ENCODE peak calls at places on chromosomes 13 and 19, in nine cellular contexts. One of them, this sample, is unnamed.

GRCh38 chr13:21348771-21349170 is 110.3 kb downstream of the ZDHHC20 start:
- DNase-seq in ovary: no peak
- DNase-seq in AG04450: no peak
- DNase-seq in psoas muscle: no peak
- DNase-seq in fibroblast of lung: no peak
- DNase-seq in A673: no peak
- DNase-seq in transverse colon: no peak
- DNase-seq in gastrocnemius medialis: no peak
- DNase-seq in CD8-positive, alpha-beta T cell: no peak
- DNase-seq in this sample: no peak

GRCh38 chr19:14916848-14917247 is 24.4 kb upstream of the OR7C2 start:
- DNase-seq in gastrocnemius medialis: no peak
- DNase-seq in fibroblast of lung: no peak
- DNase-seq in AG04450: no peak
- DNase-seq in ovary: no peak
- DNase-seq in A673: no peak
- DNase-seq in psoas muscle: no peak
- DNase-seq in CD8-positive, alpha-beta T cell: no peak
- DNase-seq in transverse colon: no peak
- DNase-seq in this sample: peak; percentile 3

GRCh38 chr19:19540707-19541515 is 2.8 kb downstream of the CILP2 start:
- DNase-seq in A673: peak; percentile 59
- DNase-seq in fibroblast of lung: peak; percentile 24
- DNase-seq in AG04450: no peak
- DNase-seq in CD8-positive, alpha-beta T cell: peak; percentile 76
- DNase-seq in psoas muscle: peak; percentile 48
- DNase-seq in transverse colon: peak; percentile 66
- DNase-seq in gastrocnemius medialis: no peak
- DNase-seq in ovary: peak; percentile 51
- DNase-seq in this sample: peak; percentile 75

GRCh38 chr19:7492142-7493055 is 3.6 kb upstream of the PEX11G start:
- DNase-seq in A673: no peak
- DNase-seq in gastrocnemius medialis: no peak
- DNase-seq in ovary: no peak
- DNase-seq in psoas muscle: no peak
- DNase-seq in CD8-positive, alpha-beta T cell: no peak
- DNase-seq in AG04450: no peak
- DNase-seq in fibroblast of lung: no peak
- DNase-seq in transverse colon: no peak
- DNase-seq in this sample: no peak

GRCh38 chr13:42039457-42039945 is 8.9 kb upstream of the DGKH start:
- DNase-seq in AG04450: no peak
- DNase-seq in CD8-positive, alpha-beta T cell: no peak
- DNase-seq in fibroblast of lung: no peak
- DNase-seq in gastrocnemius medialis: no peak
- DNase-seq in psoas muscle: no peak
- DNase-seq in ovary: peak; percentile 14
- DNase-seq in transverse colon: no peak
- DNase-seq in A673: no peak
- DNase-seq in this sample: peak; percentile 52

GRCh38 chr19:42088471-42089190 is 12.7 kb downstream of the ZNF574 start:
- DNase-seq in psoas muscle: peak; percentile 48
- DNase-seq in A673: no peak
- DNase-seq in ovary: no peak
- DNase-seq in CD8-positive, alpha-beta T cell: no peak
- DNase-seq in fibroblast of lung: peak; percentile 59
- DNase-seq in transverse colon: no peak
- DNase-seq in AG04450: peak; percentile 38
- DNase-seq in gastrocnemius medialis: no peak
- DNase-seq in this sample: no peak

GRCh38 chr13:46606915-46607413 is 54.0 kb downstream of the LRCH1 start:
- DNase-seq in fibroblast of lung: no peak
- DNase-seq in AG04450: no peak
- DNase-seq in transverse colon: no peak
- DNase-seq in A673: no peak
- DNase-seq in gastrocnemius medialis: no peak
- DNase-seq in ovary: no peak
- DNase-seq in CD8-positive, alpha-beta T cell: no peak
- DNase-seq in psoas muscle: no peak
- DNase-seq in this sample: no peak

GRCh38 chr13:25095862-25096453 is at the start of gene PABPC3:
- DNase-seq in A673: no peak
- DNase-seq in transverse colon: no peak
- DNase-seq in fibroblast of lung: peak; percentile 12
- DNase-seq in AG04450: no peak
- DNase-seq in ovary: no peak
- DNase-seq in CD8-positive, alpha-beta T cell: no peak
- DNase-seq in psoas muscle: peak; percentile 45
- DNase-seq in gastrocnemius medialis: no peak
- DNase-seq in this sample: no peak

GRCh38 chr13:43872181-43872580 is 7.4 kb downstream of the CCDC122 start:
- DNase-seq in transverse colon: no peak
- DNase-seq in psoas muscle: no peak
- DNase-seq in AG04450: no peak
- DNase-seq in fibroblast of lung: no peak
- DNase-seq in ovary: no peak
- DNase-seq in gastrocnemius medialis: no peak
- DNase-seq in A673: no peak
- DNase-seq in CD8-positive, alpha-beta T cell: no peak
- DNase-seq in this sample: no peak

GRCh38 chr19:28169168-28169862 is 1043.6 kb downstream of the UQCRFS1 start:
- DNase-seq in ovary: no peak
- DNase-seq in CD8-positive, alpha-beta T cell: no peak
- DNase-seq in AG04450: no peak
- DNase-seq in psoas muscle: no peak
- DNase-seq in gastrocnemius medialis: no peak
- DNase-seq in transverse colon: no peak
- DNase-seq in A673: no peak
- DNase-seq in fibroblast of lung: no peak
- DNase-seq in this sample: no peak

GRCh38 chr13:24178847-24179845 is 18.6 kb downstream of the SPATA13 start:
- DNase-seq in AG04450: no peak
- DNase-seq in CD8-positive, alpha-beta T cell: no peak
- DNase-seq in ovary: no peak
- DNase-seq in fibroblast of lung: no peak
- DNase-seq in gastrocnemius medialis: no peak
- DNase-seq in psoas muscle: no peak
- DNase-seq in A673: no peak
- DNase-seq in transverse colon: no peak
- DNase-seq in this sample: no peak

GRCh38 chr13:33287142-33287882 is 1.8 kb upstream of the STARD13 start:
- DNase-seq in gastrocnemius medialis: no peak
- DNase-seq in ovary: no peak
- DNase-seq in AG04450: no peak
- DNase-seq in transverse colon: no peak
- DNase-seq in CD8-positive, alpha-beta T cell: no peak
- DNase-seq in A673: no peak
- DNase-seq in psoas muscle: no peak
- DNase-seq in fibroblast of lung: no peak
- DNase-seq in this sample: no peak

GRCh38 chr19:11421607-11422098 is 2.5 kb upstream of the RGL3 start:
- DNase-seq in CD8-positive, alpha-beta T cell: peak; percentile 34
- DNase-seq in A673: no peak
- DNase-seq in transverse colon: peak; percentile 63
- DNase-seq in psoas muscle: peak; percentile 70
- DNase-seq in fibroblast of lung: no peak
- DNase-seq in AG04450: no peak
- DNase-seq in gastrocnemius medialis: no peak
- DNase-seq in ovary: no peak
- DNase-seq in this sample: peak; percentile 57

GRCh38 chr13:21736926-21737325 is 66.1 kb downstream of the FGF9 start:
- DNase-seq in A673: no peak
- DNase-seq in psoas muscle: no peak
- DNase-seq in transverse colon: no peak
- DNase-seq in AG04450: no peak
- DNase-seq in fibroblast of lung: no peak
- DNase-seq in gastrocnemius medialis: no peak
- DNase-seq in ovary: no peak
- DNase-seq in CD8-positive, alpha-beta T cell: no peak
- DNase-seq in this sample: no peak

GRCh38 chr19:54517483-54517882 is 14.9 kb downstream of the LAIR2 start:
- DNase-seq in psoas muscle: no peak
- DNase-seq in gastrocnemius medialis: no peak
- DNase-seq in fibroblast of lung: peak; percentile 11
- DNase-seq in AG04450: no peak
- DNase-seq in transverse colon: peak; percentile 37
- DNase-seq in A673: peak; percentile 81
- DNase-seq in CD8-positive, alpha-beta T cell: peak; percentile 47
- DNase-seq in ovary: no peak
- DNase-seq in this sample: peak; percentile 80

GRCh38 chr13:34432234-34432633 is 509.8 kb upstream of the NBEA start:
- DNase-seq in AG04450: no peak
- DNase-seq in ovary: no peak
- DNase-seq in fibroblast of lung: no peak
- DNase-seq in gastrocnemius medialis: no peak
- DNase-seq in transverse colon: no peak
- DNase-seq in A673: no peak
- DNase-seq in CD8-positive, alpha-beta T cell: no peak
- DNase-seq in psoas muscle: no peak
- DNase-seq in this sample: no peak

GRCh38 chr13:91701975-91702374 is 303.6 kb downstream of the GPC5 start:
- DNase-seq in ovary: no peak
- DNase-seq in CD8-positive, alpha-beta T cell: no peak
- DNase-seq in AG04450: no peak
- DNase-seq in transverse colon: no peak
- DNase-seq in A673: no peak
- DNase-seq in psoas muscle: no peak
- DNase-seq in gastrocnemius medialis: no peak
- DNase-seq in fibroblast of lung: no peak
- DNase-seq in this sample: no peak

GRCh38 chr13:48068952-48069351 is 26.0 kb downstream of the MED4 start:
- DNase-seq in gastrocnemius medialis: no peak
- DNase-seq in transverse colon: no peak
- DNase-seq in psoas muscle: no peak
- DNase-seq in AG04450: no peak
- DNase-seq in A673: no peak
- DNase-seq in CD8-positive, alpha-beta T cell: no peak
- DNase-seq in fibroblast of lung: peak; percentile 5
- DNase-seq in ovary: no peak
- DNase-seq in this sample: no peak

GRCh38 chr13:102240110-102240509 is 161.7 kb downstream of the FGF14 start:
- DNase-seq in CD8-positive, alpha-beta T cell: no peak
- DNase-seq in fibroblast of lung: no peak
- DNase-seq in gastrocnemius medialis: no peak
- DNase-seq in ovary: no peak
- DNase-seq in AG04450: no peak
- DNase-seq in transverse colon: no peak
- DNase-seq in psoas muscle: no peak
- DNase-seq in A673: no peak
- DNase-seq in this sample: no peak

GRCh38 chr19:10517361-10517759 is at the start of gene S1PR5:
- DNase-seq in AG04450: no peak
- DNase-seq in fibroblast of lung: no peak
- DNase-seq in ovary: no peak
- DNase-seq in gastrocnemius medialis: no peak
- DNase-seq in psoas muscle: no peak
- DNase-seq in transverse colon: no peak
- DNase-seq in A673: peak; percentile 24
- DNase-seq in CD8-positive, alpha-beta T cell: peak; percentile 18
- DNase-seq in this sample: no peak

GRCh38 chr13:80428344-80429096 is 87.6 kb upstream of the SPRY2 start:
- DNase-seq in A673: no peak
- DNase-seq in fibroblast of lung: no peak
- DNase-seq in transverse colon: no peak
- DNase-seq in psoas muscle: no peak
- DNase-seq in AG04450: no peak
- DNase-seq in gastrocnemius medialis: no peak
- DNase-seq in ovary: no peak
- DNase-seq in CD8-positive, alpha-beta T cell: no peak
- DNase-seq in this sample: no peak

GRCh38 chr13:110607675-110608224 is 7.6 kb upstream of the NAXD start:
- DNase-seq in AG04450: no peak
- DNase-seq in transverse colon: no peak
- DNase-seq in CD8-positive, alpha-beta T cell: no peak
- DNase-seq in gastrocnemius medialis: no peak
- DNase-seq in ovary: no peak
- DNase-seq in psoas muscle: no peak
- DNase-seq in A673: no peak
- DNase-seq in fibroblast of lung: no peak
- DNase-seq in this sample: peak; percentile 44
- H3K4me3 ChIP-seq in AG04450: no peak overlapping the region
- H3K4me3 ChIP-seq in transverse colon: no peak overlapping the region
- H3K4me3 ChIP-seq in CD8-positive, alpha-beta T cell: no peak overlapping the region
- H3K4me3 ChIP-seq in gastrocnemius medialis: no peak overlapping the region
- H3K4me3 ChIP-seq in ovary: no peak overlapping the region
- H3K4me3 ChIP-seq in psoas muscle: no peak overlapping the region
- H3K4me3 ChIP-seq in A673: no peak overlapping the region
- H3K4me3 ChIP-seq in fibroblast of lung: no peak overlapping the region
- H3K4me3 ChIP-seq in this sample: no peak overlapping the region

DNA sequence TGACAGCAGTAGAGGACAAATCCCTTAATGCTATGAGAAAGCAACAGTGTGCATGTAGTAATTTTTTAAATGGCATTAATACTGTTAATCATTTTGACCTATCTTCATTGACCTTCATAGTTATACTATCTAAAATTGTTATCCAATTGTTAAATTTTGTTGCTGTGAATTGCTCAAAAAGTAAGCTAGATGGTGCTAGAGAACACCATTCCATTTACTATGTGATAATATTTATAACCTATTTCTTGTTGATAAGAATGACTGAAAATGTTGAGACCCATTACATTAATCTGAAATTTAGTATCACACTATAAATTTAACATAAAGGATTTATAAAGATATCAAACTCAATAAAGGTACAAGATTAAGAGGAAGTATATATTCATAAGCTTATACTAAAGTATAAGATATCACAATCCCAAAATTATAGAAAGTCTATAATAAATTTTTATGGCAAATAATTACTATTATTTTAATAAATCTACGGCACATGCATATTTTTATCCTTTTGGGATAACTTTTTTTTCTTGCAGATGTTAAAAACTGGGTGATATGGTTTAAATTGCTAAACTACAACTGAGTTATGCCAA is 1573.3 kb downstream of the PCDH9 start:
- DNase-seq in psoas muscle: no peak
- DNase-seq in A673: peak; percentile 13
- DNase-seq in transverse colon: no peak
- DNase-seq in gastrocnemius medialis: no peak
- DNase-seq in AG04450: no peak
- DNase-seq in fibroblast of lung: peak; percentile 59
- DNase-seq in ovary: no peak
- DNase-seq in CD8-positive, alpha-beta T cell: no peak
- DNase-seq in this sample: no peak
- TF ChIP-seq CTCF in psoas muscle: peak; percentile 14
- TF ChIP-seq CTCF in A673: peak; percentile 65
- TF ChIP-seq CTCF in transverse colon: peak; percentile 14
- TF ChIP-seq CTCF in gastrocnemius medialis: no peak
- TF ChIP-seq CTCF in AG04450: peak; percentile 67
- TF ChIP-seq CTCF in fibroblast of lung: peak; percentile 9
- TF ChIP-seq CTCF in ovary: no peak
- TF ChIP-seq CTCF in CD8-positive, alpha-beta T cell: no peak
- TF ChIP-seq CTCF in this sample: peak; percentile 18

GRCh38 chr13:109160357-109160756 is 530.9 kb downstream of the MYO16 start:
- DNase-seq in CD8-positive, alpha-beta T cell: no peak
- DNase-seq in AG04450: no peak
- DNase-seq in A673: no peak
- DNase-seq in gastrocnemius medialis: no peak
- DNase-seq in transverse colon: no peak
- DNase-seq in fibroblast of lung: no peak
- DNase-seq in ovary: no peak
- DNase-seq in psoas muscle: no peak
- DNase-seq in this sample: peak; percentile 67
- H3K4me3 ChIP-seq in CD8-positive, alpha-beta T cell: no peak overlapping the region
- H3K4me3 ChIP-seq in AG04450: no peak overlapping the region
- H3K4me3 ChIP-seq in A673: no peak overlapping the region
- H3K4me3 ChIP-seq in gastrocnemius medialis: no peak overlapping the region
- H3K4me3 ChIP-seq in transverse colon: no peak overlapping the region
- H3K4me3 ChIP-seq in fibroblast of lung: no peak overlapping the region
- H3K4me3 ChIP-seq in ovary: no peak overlapping the region
- H3K4me3 ChIP-seq in psoas muscle: no peak overlapping the region
- H3K4me3 ChIP-seq in this sample: no peak overlapping the region

GRCh38 chr19:12495002-12495802 is 10.6 kb upstream of the ZNF709 start:
- DNase-seq in psoas muscle: peak; percentile 96
- DNase-seq in fibroblast of lung: peak; percentile 75
- DNase-seq in transverse colon: peak; percentile 97
- DNase-seq in ovary: peak; percentile 94
- DNase-seq in CD8-positive, alpha-beta T cell: peak; percentile 93
- DNase-seq in gastrocnemius medialis: peak; percentile 89
- DNase-seq in A673: peak; percentile 98
- DNase-seq in AG04450: peak; percentile 18
- DNase-seq in this sample: peak; percentile 78
- TF ChIP-seq CTCF in psoas muscle: peak; percentile 39
- TF ChIP-seq CTCF in fibroblast of lung: no peak
- TF ChIP-seq CTCF in transverse colon: peak; percentile 42
- TF ChIP-seq CTCF in ovary: peak; percentile 47
- TF ChIP-seq CTCF in CD8-positive, alpha-beta T cell: peak; percentile 55
- TF ChIP-seq CTCF in gastrocnemius medialis: peak; percentile 38
- TF ChIP-seq CTCF in A673: peak; percentile 78
- TF ChIP-seq CTCF in AG04450: peak; percentile 19
- TF ChIP-seq CTCF in this sample: peak; percentile 13

This sample was measured in GM12865.